ENCODE peak calls at places on chromosomes 11 and 22, in five cellular contexts. One of them, this sample, is unnamed.

GRCh38 chr11:61694971-61695706 is 14.9 kb downstream of the DAGLA start:
- DNase-seq in heart right ventricle: peak; percentile 35
- DNase-seq in AG09309: no peak
- DNase-seq in psoas muscle: peak; percentile 91
- DNase-seq in lower leg skin: no peak
- DNase-seq in this sample: no peak

GRCh38 chr11:68354181-68354872 is 41.9 kb downstream of the LRP5 start:
- DNase-seq in psoas muscle: peak; percentile 90
- DNase-seq in lower leg skin: peak; percentile 95
- DNase-seq in AG09309: peak; percentile 95
- DNase-seq in heart right ventricle: peak; percentile 76
- DNase-seq in this sample: no peak

GRCh38 chr22:27726726-27727449 is 74.7 kb downstream of the MN1 start:
- DNase-seq in AG09309: peak; percentile 21
- DNase-seq in lower leg skin: no peak
- DNase-seq in psoas muscle: peak; percentile 64
- DNase-seq in heart right ventricle: peak; percentile 79
- DNase-seq in this sample: no peak

GRCh38 chr11:75845324-75845723 is 30.3 kb downstream of the UVRAG start:
- DNase-seq in heart right ventricle: no peak
- DNase-seq in AG09309: no peak
- DNase-seq in lower leg skin: no peak
- DNase-seq in psoas muscle: no peak
- DNase-seq in this sample: no peak

GRCh38 chr22:42811510-42811909 is 45.6 kb downstream of the ARFGAP3 start:
- DNase-seq in psoas muscle: no peak
- DNase-seq in lower leg skin: no peak
- DNase-seq in heart right ventricle: no peak
- DNase-seq in AG09309: no peak
- DNase-seq in this sample: no peak

GRCh38 chr22:17922925-17923898 is 101.1 kb downstream of the MICAL3 start:
- DNase-seq in heart right ventricle: no peak
- DNase-seq in psoas muscle: no peak
- DNase-seq in lower leg skin: no peak
- DNase-seq in AG09309: peak; percentile 28
- DNase-seq in this sample: no peak

GRCh38 chr11:62400760-62401159 is 18.1 kb upstream of the SCGB1A1 start:
- DNase-seq in lower leg skin: peak; percentile 96
- DNase-seq in AG09309: peak; percentile 46
- DNase-seq in heart right ventricle: peak; percentile 85
- DNase-seq in psoas muscle: peak; percentile 89
- DNase-seq in this sample: no peak

GRCh38 chr11:46055371-46055770 is 65.9 kb downstream of the PHF21A start:
- DNase-seq in heart right ventricle: no peak
- DNase-seq in AG09309: no peak
- DNase-seq in lower leg skin: no peak
- DNase-seq in psoas muscle: no peak
- DNase-seq in this sample: no peak

GRCh38 chr11:125517116-125517804 is 21.2 kb upstream of the FEZ1 start:
- DNase-seq in lower leg skin: no peak
- DNase-seq in heart right ventricle: peak; percentile 20
- DNase-seq in AG09309: peak; percentile 46
- DNase-seq in psoas muscle: no peak
- DNase-seq in this sample: no peak

GRCh38 chr22:43848366-43849171 is 13.7 kb downstream of the SULT4A1 start:
- DNase-seq in AG09309: no peak
- DNase-seq in lower leg skin: peak; percentile 70
- DNase-seq in heart right ventricle: no peak
- DNase-seq in psoas muscle: peak; percentile 48
- DNase-seq in this sample: no peak
- TF ChIP-seq CTCF in AG09309: peak; percentile 65
- TF ChIP-seq CTCF in lower leg skin: no peak
- TF ChIP-seq CTCF in heart right ventricle: peak; percentile 54
- TF ChIP-seq CTCF in psoas muscle: peak; percentile 9
- TF ChIP-seq CTCF in this sample: peak; percentile 71

GRCh38 chr11:128323381-128323780 is 264.0 kb downstream of the ETS1 start:
- DNase-seq in lower leg skin: no peak
- DNase-seq in AG09309: no peak
- DNase-seq in heart right ventricle: peak; percentile 32
- DNase-seq in psoas muscle: no peak
- DNase-seq in this sample: no peak
- TF ChIP-seq CTCF in lower leg skin: no peak
- TF ChIP-seq CTCF in AG09309: peak; percentile 50
- TF ChIP-seq CTCF in heart right ventricle: peak; percentile 60
- TF ChIP-seq CTCF in psoas muscle: no peak
- TF ChIP-seq CTCF in this sample: no peak

DNA sequence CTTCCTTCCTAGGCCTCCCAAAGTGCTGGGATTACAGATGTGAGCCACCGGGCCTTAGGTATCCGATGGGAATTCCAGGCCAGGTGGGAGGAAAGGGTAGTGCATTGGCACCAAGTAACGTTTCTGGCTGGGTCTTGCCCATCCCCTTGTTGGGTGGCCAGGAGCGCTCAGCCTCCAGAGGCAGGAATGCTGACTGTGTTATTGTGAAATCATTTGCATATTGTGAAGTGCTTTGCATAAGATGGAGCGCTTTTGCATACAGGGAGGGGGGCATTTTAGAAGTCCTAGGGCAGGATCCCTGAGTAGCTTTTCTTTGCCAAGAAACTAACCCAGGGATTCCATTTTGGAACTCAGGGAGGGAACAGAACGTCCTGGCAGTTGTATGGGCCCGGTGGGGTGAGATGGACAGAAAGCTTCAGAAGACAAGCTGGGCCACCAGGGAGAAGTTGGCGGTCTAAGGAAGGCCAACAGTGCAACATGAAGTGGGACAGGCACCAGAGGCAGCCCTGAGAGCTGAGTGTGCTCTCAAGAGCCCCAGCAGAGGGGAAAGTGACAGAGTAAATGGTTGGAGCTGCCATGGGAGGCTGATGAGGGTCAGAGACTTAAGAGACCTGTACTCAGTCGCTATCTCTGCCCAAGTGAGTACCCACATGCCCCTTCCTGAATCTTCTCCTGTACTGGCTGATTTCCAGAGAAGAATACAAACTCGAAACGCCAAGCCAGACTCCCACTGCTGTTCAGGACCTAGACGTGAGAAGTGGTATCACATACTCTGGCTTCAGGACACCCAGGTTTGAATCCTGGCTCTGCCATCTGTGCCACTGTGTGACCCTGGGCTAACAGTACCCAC is 1.3 kb upstream of the SLC39A13 start:
- DNase-seq in heart right ventricle: no peak
- DNase-seq in psoas muscle: peak; percentile 67
- DNase-seq in AG09309: no peak
- DNase-seq in lower leg skin: no peak
- DNase-seq in this sample: no peak
- TF ChIP-seq CTCF in heart right ventricle: no peak
- TF ChIP-seq CTCF in psoas muscle: no peak
- TF ChIP-seq CTCF in AG09309: peak; percentile 29
- TF ChIP-seq CTCF in lower leg skin: no peak
- TF ChIP-seq CTCF in this sample: no peak

DNA sequence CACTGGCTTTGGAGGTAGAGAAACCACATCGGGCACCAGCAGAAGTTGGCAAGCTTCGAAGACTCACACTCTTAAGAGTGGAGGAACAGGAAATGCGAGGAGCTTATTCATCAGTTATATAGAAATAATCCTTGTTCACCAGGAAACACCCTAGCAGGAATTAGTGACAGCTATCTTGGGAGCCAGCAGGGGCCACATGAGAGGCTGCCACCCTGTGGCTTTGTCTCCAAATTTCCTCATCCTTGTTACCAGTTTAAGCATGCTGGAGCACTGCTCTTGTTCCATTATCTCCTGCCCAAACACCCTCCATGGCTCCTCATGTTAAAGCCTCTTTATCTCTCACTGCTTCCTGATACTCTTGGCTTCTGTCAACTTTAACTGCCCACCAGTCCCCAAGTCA is 131.0 kb downstream of the PLEKHA7 start:
- DNase-seq in heart right ventricle: peak; percentile 27
- DNase-seq in psoas muscle: no peak
- DNase-seq in AG09309: no peak
- DNase-seq in lower leg skin: no peak
- DNase-seq in this sample: no peak
- TF ChIP-seq CTCF in heart right ventricle: peak; percentile 52
- TF ChIP-seq CTCF in psoas muscle: peak; percentile 17
- TF ChIP-seq CTCF in AG09309: no peak
- TF ChIP-seq CTCF in lower leg skin: no peak
- TF ChIP-seq CTCF in this sample: no peak

GRCh38 chr11:17386331-17387084 is 2.0 kb downstream of the KCNJ11 start:
- DNase-seq in lower leg skin: no peak
- DNase-seq in AG09309: no peak
- DNase-seq in heart right ventricle: peak; percentile 76
- DNase-seq in psoas muscle: peak; percentile 91
- DNase-seq in this sample: peak; percentile 40
- TF ChIP-seq CTCF in lower leg skin: no peak
- TF ChIP-seq CTCF in AG09309: peak; percentile 65
- TF ChIP-seq CTCF in heart right ventricle: peak; percentile 69
- TF ChIP-seq CTCF in psoas muscle: peak; percentile 71
- TF ChIP-seq CTCF in this sample: peak; percentile 58

This sample was measured in progenitor cell of endocrine pancreas.